ENCODE peak calls at places on chromosomes 3 and 15, in five cellular contexts. A, E, T, M and H are unnamed samples.

GRCh38 chr15:68989876-68990754 is 24.4 kb upstream of the NOX5 start:
- DNase-seq in A (no peak), E (no peak), T (no peak), M (no peak), H (no peak)

GRCh38 chr3:110733045-110733444 is 338.6 kb upstream of the NECTIN3 start:
- DNase-seq in A (no peak), E (no peak), T (no peak), M (no peak), H (no peak)

GRCh38 chr3:165855581-165855980 is 18.4 kb upstream of the BCHE start:
- DNase-seq in A (no peak), E (peak), T (no peak), M (no peak), H (no peak)

GRCh38 chr3:95514260-95514659 is 1300.1 kb upstream of the EPHA6 start:
- DNase-seq in A (no peak), E (no peak), T (no peak), M (no peak), H (no peak)

GRCh38 chr15:72168131-72168825 is 29.3 kb downstream of the GRAMD2A start:
- DNase-seq in A (no peak), E (peak), T (no peak), M (no peak), H (no peak)

GRCh38 chr15:48029656-48030055 is 91.1 kb upstream of the SLC24A5 start:
- DNase-seq in A (peak), E (no peak), T (no peak), M (no peak), H (no peak)

GRCh38 chr3:175238848-175239247 is 379.7 kb downstream of the NAALADL2 start:
- DNase-seq in A (no peak), E (no peak), T (peak), M (no peak), H (no peak)

GRCh38 chr15:96042734-96043224 is 287.7 kb upstream of the NR2F2 start:
- DNase-seq in A (no peak), E (no peak), T (no peak), M (no peak), H (no peak)